ENCODE peak calls at places on chromosomes 7 and 10, in ten cellular contexts. H is SJSA1, V is Right ventricle myocardium superior, I is lung, Z is heart right ventricle, J is H4, W is GM23338, C is retina, R is AG09319, T is body of pancreas. B is an unnamed sample.

GRCh38 chr10:71429929-71430328 is 33.2 kb downstream of the CDH23 start:
- DNase-seq in H (no peak), V (no peak), I (no peak), Z (no peak), J (no peak), W (peak; percentile 72), C (no peak), R (no peak), T (no peak), B (no peak)

GRCh38 chr10:126387931-126388911 is at the start of gene ADAM12:
- DNase-seq in H (peak; percentile 44), V (peak; percentile 76), I (no peak), Z (peak; percentile 34), J (no peak), W (peak; percentile 68), C (peak; percentile 76), R (no peak), T (peak; percentile 26), B (peak; percentile 21)

GRCh38 chr10:100983868-100984669 is 3.2 kb downstream of the MRPL43 start:
- DNase-seq in H (no peak), V (no peak), I (no peak), Z (no peak), J (no peak), W (no peak), C (no peak), R (no peak), T (peak; percentile 9), B (no peak)

GRCh38 chr10:71735709-71736569 is 16.4 kb upstream of the C10orf105 start:
- DNase-seq in H (no peak), V (peak; percentile 46), I (peak; percentile 49), Z (no peak), J (no peak), W (no peak), C (no peak), R (no peak), T (no peak), B (no peak)

GRCh38 chr10:77636967-77637473 is 588 bp downstream of the KCNMA1 start:
- DNase-seq in H (no peak), V (peak; percentile 41), I (no peak), Z (no peak), J (no peak), W (no peak), C (peak; percentile 83), R (no peak), T (no peak), B (no peak)

GRCh38 chr7:5296627-5297226 is 14.0 kb downstream of the SLC29A4 start:
- DNase-seq in H (no peak), V (no peak), I (no peak), Z (no peak), J (no peak), W (peak; percentile 87), C (no peak), R (no peak), T (no peak), B (no peak)

GRCh38 chr10:133030791-133031190 is 56.9 kb upstream of the ADGRA1 start:
- DNase-seq in H (no peak), V (no peak), I (no peak), Z (no peak), J (no peak), W (peak; percentile 62), C (peak; percentile 85), R (no peak), T (peak; percentile 42), B (no peak)

GRCh38 chr10:26516540-26517101 is 78.5 kb downstream of the APBB1IP start:
- DNase-seq in H (no peak), V (no peak), I (no peak), Z (no peak), J (no peak), W (peak; percentile 44), C (no peak), R (no peak), T (no peak), B (no peak)

GRCh38 chr10:17115683-17116082 is 13.9 kb downstream of the CUBN start:
- DNase-seq in H (no peak), V (no peak), I (no peak), Z (no peak), J (peak; percentile 13), W (peak; percentile 25), C (no peak), R (no peak), T (no peak), B (no peak)

GRCh38 chr7:97639036-97639435 is 92.8 kb upstream of the TAC1 start:
- DNase-seq in H (no peak), V (no peak), I (no peak), Z (no peak), J (peak; percentile 58), W (no peak), C (no peak), R (no peak), T (no peak), B (no peak)

GRCh38 chr10:71268751-71269150 is 50.3 kb upstream of the SLC29A3 start:
- DNase-seq in H (no peak), V (peak; percentile 79), I (no peak), Z (peak; percentile 66), J (no peak), W (no peak), C (no peak), R (no peak), T (peak; percentile 59), B (no peak)

GRCh38 chr7:7550663-7551062 is 15.0 kb upstream of the COL28A1 start:
- DNase-seq in H (no peak), V (no peak), I (no peak), Z (no peak), J (no peak), W (no peak), C (no peak), R (no peak), T (no peak), B (no peak)

GRCh38 chr10:80196270-80196949 is 8.9 kb downstream of the ANXA11 start:
- DNase-seq in H (no peak), V (peak; percentile 61), I (peak; percentile 85), Z (no peak), J (no peak), W (no peak), C (no peak), R (no peak), T (peak; percentile 96), B (no peak)

GRCh38 chr7:7996568-7996967 is 28.0 kb downstream of the GLCCI1 start:
- DNase-seq in H (no peak), V (no peak), I (no peak), Z (no peak), J (peak; percentile 59), W (peak; percentile 27), C (no peak), R (peak; percentile 1), T (no peak), B (no peak)

GRCh38 chr7:111333010-111333409 is 229.3 kb downstream of the IMMP2L start:
- DNase-seq in H (no peak), V (no peak), I (no peak), Z (no peak), J (no peak), W (no peak), C (no peak), R (no peak), T (no peak), B (no peak)

GRCh38 chr7:35839860-35840854 is 39.3 kb downstream of the SEPTIN7 start:
- DNase-seq in H (peak; percentile 44), V (no peak), I (no peak), Z (no peak), J (peak; percentile 20), W (no peak), C (no peak), R (peak; percentile 3), T (no peak), B (no peak)

GRCh38 chr7:1123721-1124120 is 35.8 kb downstream of the GPER1 start:
- DNase-seq in H (no peak), V (peak; percentile 92), I (no peak), Z (peak; percentile 84), J (no peak), W (peak; percentile 87), C (peak; percentile 82), R (peak; percentile 83), T (peak; percentile 63), B (peak; percentile 75)

GRCh38 chr10:126876456-126876855 is 28.8 kb upstream of the DOCK1 start:
- DNase-seq in H (no peak), V (no peak), I (no peak), Z (no peak), J (no peak), W (no peak), C (no peak), R (no peak), T (no peak), B (no peak)

GRCh38 chr10:93947055-93947454 is 46.7 kb upstream of the PLCE1 start:
- DNase-seq in H (peak; percentile 21), V (no peak), I (no peak), Z (peak; percentile 70), J (peak; percentile 80), W (peak; percentile 17), C (peak; percentile 33), R (peak; percentile 16), T (no peak), B (no peak)

B was measured in tibial nerve.